ENCODE peak calls at places on chromosomes 2 and 18, in four cellular contexts. One of them, this sample, is unnamed.

GRCh38 chr2:67790622-67791021 is 272.2 kb downstream of the C1D start:
- DNase-seq in IMR-90: peak
- DNase-seq in mesendoderm: no peak
- DNase-seq in H9: no peak
- DNase-seq in this sample: no peak

GRCh38 chr2:535222-535621 is 142.0 kb downstream of the TMEM18 start:
- DNase-seq in IMR-90: no peak
- DNase-seq in mesendoderm: peak
- DNase-seq in H9: no peak
- DNase-seq in this sample: no peak

GRCh38 chr2:64952896-64953482 is 36.2 kb upstream of the SLC1A4 start:
- DNase-seq in IMR-90: peak
- DNase-seq in mesendoderm: no peak
- DNase-seq in H9: no peak
- DNase-seq in this sample: no peak

GRCh38 chr2:168049609-168050008 is 197.8 kb downstream of the STK39 start:
- DNase-seq in IMR-90: no peak
- DNase-seq in mesendoderm: no peak
- DNase-seq in H9: no peak
- DNase-seq in this sample: no peak

GRCh38 chr2:107078584-107078983 is 192.6 kb upstream of the ST6GAL2 start:
- DNase-seq in IMR-90: no peak
- DNase-seq in mesendoderm: peak
- DNase-seq in H9: no peak
- DNase-seq in this sample: no peak

GRCh38 chr2:200810967-200811335 is 759 bp upstream of the BZW1 start:
- DNase-seq in IMR-90: peak
- DNase-seq in mesendoderm: no peak
- DNase-seq in H9: no peak
- DNase-seq in this sample: no peak

GRCh38 chr18:31325051-31325450 is 7.1 kb downstream of the DSG1 start:
- DNase-seq in IMR-90: peak
- DNase-seq in mesendoderm: no peak
- DNase-seq in H9: no peak
- DNase-seq in this sample: no peak

GRCh38 chr18:5895886-5896740 is 791 bp upstream of the TMEM200C start:
- DNase-seq in IMR-90: peak
- DNase-seq in mesendoderm: peak
- DNase-seq in H9: peak
- DNase-seq in this sample: peak

GRCh38 chr2:190527214-190527613 is 7.3 kb downstream of the NEMP2 start:
- DNase-seq in IMR-90: no peak
- DNase-seq in mesendoderm: no peak
- DNase-seq in H9: no peak
- DNase-seq in this sample: no peak

GRCh38 chr18:73724908-73725307 is 422.7 kb downstream of the FBXO15 start:
- DNase-seq in IMR-90: peak
- DNase-seq in mesendoderm: no peak
- DNase-seq in H9: no peak
- DNase-seq in this sample: no peak

GRCh38 chr2:120622886-120623753 is 112.5 kb upstream of the GLI2 start:
- DNase-seq in IMR-90: no peak
- DNase-seq in mesendoderm: peak
- DNase-seq in H9: no peak
- DNase-seq in this sample: no peak

GRCh38 chr2:230358305-230358704 is 31.3 kb downstream of the SP140L start:
- DNase-seq in IMR-90: peak
- DNase-seq in mesendoderm: no peak
- DNase-seq in H9: no peak
- DNase-seq in this sample: no peak

GRCh38 chr2:57882895-57883515 is 163.6 kb upstream of the VRK2 start:
- DNase-seq in IMR-90: no peak
- DNase-seq in mesendoderm: no peak
- DNase-seq in H9: no peak
- DNase-seq in this sample: no peak

GRCh38 chr2:3479430-3480320 is 39.7 kb downstream of the ADI1 start:
- DNase-seq in IMR-90: no peak
- DNase-seq in mesendoderm: no peak
- DNase-seq in H9: no peak
- DNase-seq in this sample: no peak

GRCh38 chr2:181073896-181074295 is 93.5 kb downstream of the UBE2E3 start:
- DNase-seq in IMR-90: peak
- DNase-seq in mesendoderm: no peak
- DNase-seq in H9: no peak
- DNase-seq in this sample: no peak

GRCh38 chr2:54897420-54898310 is 152.6 kb downstream of the RTN4 start:
- DNase-seq in IMR-90: no peak
- DNase-seq in mesendoderm: no peak
- DNase-seq in H9: no peak
- DNase-seq in this sample: no peak

GRCh38 chr2:30627162-30627561 is 180.1 kb downstream of the CAPN13 start:
- DNase-seq in IMR-90: no peak
- DNase-seq in mesendoderm: no peak
- DNase-seq in H9: no peak
- DNase-seq in this sample: no peak

GRCh38 chr2:36789181-36789804 is 92.8 kb downstream of the VIT start:
- DNase-seq in IMR-90: no peak
- DNase-seq in mesendoderm: no peak
- DNase-seq in H9: no peak
- DNase-seq in this sample: no peak

GRCh38 chr2:125456851-125457250 is 1199.1 kb upstream of the GYPC start:
- DNase-seq in IMR-90: no peak
- DNase-seq in mesendoderm: no peak
- DNase-seq in H9: no peak
- DNase-seq in this sample: no peak

GRCh38 chr2:16257725-16258028 is 317.3 kb downstream of the MYCN start:
- DNase-seq in IMR-90: no peak
- DNase-seq in mesendoderm: no peak
- DNase-seq in H9: no peak
- DNase-seq in this sample: no peak

GRCh38 chr2:964567-964966 is 13.9 kb downstream of the SNTG2 start:
- DNase-seq in IMR-90: no peak
- DNase-seq in mesendoderm: no peak
- DNase-seq in H9: no peak
- DNase-seq in this sample: no peak

GRCh38 chr2:8643996-8644356 is 37.9 kb upstream of the ID2 start:
- DNase-seq in IMR-90: no peak
- DNase-seq in mesendoderm: no peak
- DNase-seq in H9: no peak
- DNase-seq in this sample: no peak

GRCh38 chr18:58213445-58213844 is 169.4 kb downstream of the NEDD4L start:
- DNase-seq in IMR-90: peak
- DNase-seq in mesendoderm: no peak
- DNase-seq in H9: no peak
- DNase-seq in this sample: no peak

GRCh38 chr2:230908094-230908594 is 16.9 kb downstream of the GPR55 start:
- DNase-seq in IMR-90: peak
- DNase-seq in mesendoderm: no peak
- DNase-seq in H9: peak
- DNase-seq in this sample: no peak

GRCh38 chr2:55196526-55196925 is 35.6 kb downstream of the CLHC1 start:
- DNase-seq in IMR-90: no peak
- DNase-seq in mesendoderm: no peak
- DNase-seq in H9: no peak
- DNase-seq in this sample: no peak

GRCh38 chr2:127134833-127135830 is 28.2 kb upstream of the BIN1 start:
- DNase-seq in IMR-90: no peak
- DNase-seq in mesendoderm: no peak
- DNase-seq in H9: no peak
- DNase-seq in this sample: no peak

GRCh38 chr2:148742373-148742772 is 97.8 kb downstream of the EPC2 start:
- DNase-seq in IMR-90: no peak
- DNase-seq in mesendoderm: no peak
- DNase-seq in H9: no peak
- DNase-seq in this sample: no peak

GRCh38 chr2:96534701-96535181 is 1.8 kb upstream of the ARID5A start:
- DNase-seq in IMR-90: no peak
- DNase-seq in mesendoderm: no peak
- DNase-seq in H9: no peak
- DNase-seq in this sample: no peak

GRCh38 chr2:55009277-55010055 is 40.8 kb downstream of the RTN4 start:
- DNase-seq in IMR-90: no peak
- DNase-seq in mesendoderm: no peak
- DNase-seq in H9: no peak
- DNase-seq in this sample: no peak

GRCh38 chr2:108534577-108535379 is 508 bp downstream of the LIMS1 start:
- DNase-seq in IMR-90: no peak
- DNase-seq in mesendoderm: peak
- DNase-seq in H9: peak
- DNase-seq in this sample: peak

GRCh38 chr2:66443977-66444855 is 9.3 kb downstream of the MEIS1 start:
- DNase-seq in IMR-90: peak
- DNase-seq in mesendoderm: peak
- DNase-seq in H9: no peak
- DNase-seq in this sample: no peak

GRCh38 chr2:88831792-88832248 is 140.3 kb downstream of the RPIA start:
- DNase-seq in IMR-90: peak
- DNase-seq in mesendoderm: peak
- DNase-seq in H9: no peak
- DNase-seq in this sample: peak

GRCh38 chr2:15927546-15928218 is 12.7 kb upstream of the MYCN start:
- DNase-seq in IMR-90: no peak
- DNase-seq in mesendoderm: peak
- DNase-seq in H9: no peak
- DNase-seq in this sample: no peak

GRCh38 chr2:201432551-201433388 is 18.5 kb downstream of the TRAK2 start:
- DNase-seq in IMR-90: peak
- DNase-seq in mesendoderm: peak
- DNase-seq in H9: no peak
- DNase-seq in this sample: no peak

GRCh38 chr2:111617299-111617803 is 266.6 kb downstream of the ANAPC1 start:
- DNase-seq in IMR-90: peak
- DNase-seq in mesendoderm: peak
- DNase-seq in H9: no peak
- DNase-seq in this sample: no peak

GRCh38 chr2:105796131-105796638 is 51.5 kb downstream of the NCK2 start:
- DNase-seq in IMR-90: no peak
- DNase-seq in mesendoderm: no peak
- DNase-seq in H9: no peak
- DNase-seq in this sample: no peak

GRCh38 chr18:457120-457519 is 43.4 kb downstream of the COLEC12 start:
- DNase-seq in IMR-90: peak
- DNase-seq in mesendoderm: peak
- DNase-seq in H9: no peak
- DNase-seq in this sample: no peak

GRCh38 chr2:194380011-194380410 is 1277.0 kb upstream of the SLC39A10 start:
- DNase-seq in IMR-90: no peak
- DNase-seq in mesendoderm: no peak
- DNase-seq in H9: no peak
- DNase-seq in this sample: no peak

GRCh38 chr2:39898934-39899333 is 119.9 kb upstream of the THUMPD2 start:
- DNase-seq in IMR-90: no peak
- DNase-seq in mesendoderm: no peak
- DNase-seq in H9: no peak
- DNase-seq in this sample: no peak

GRCh38 chr2:39897273-39897672 is 118.2 kb upstream of the THUMPD2 start:
- DNase-seq in IMR-90: no peak
- DNase-seq in mesendoderm: no peak
- DNase-seq in H9: no peak
- DNase-seq in this sample: no peak

DNA sequence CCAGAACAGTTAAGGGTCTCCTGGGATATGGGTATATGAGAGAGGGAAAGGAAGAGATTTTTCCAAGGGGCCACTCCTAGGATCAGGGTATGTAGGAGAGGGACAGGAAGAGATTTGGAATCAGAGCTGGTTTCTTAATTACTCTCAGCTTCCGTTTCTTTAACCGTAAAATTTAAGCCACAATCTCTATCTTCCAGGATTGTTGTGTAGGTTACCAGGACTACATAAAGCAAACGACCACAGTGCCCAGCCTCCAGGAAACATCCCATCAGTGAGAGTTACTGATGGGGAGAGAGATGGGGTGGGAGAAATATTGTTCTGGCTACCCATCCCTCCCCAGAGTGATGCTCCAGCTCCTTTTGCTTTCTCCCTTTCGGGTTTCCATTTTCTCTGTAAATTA is 114.6 kb upstream of the THUMPD2 start:
- DNase-seq in IMR-90: no peak
- DNase-seq in mesendoderm: no peak
- DNase-seq in H9: no peak
- DNase-seq in this sample: no peak
- H3K4ac ChIP-seq in IMR-90: no peak
- H3K4ac ChIP-seq in mesendoderm: no peak
- H3K4ac ChIP-seq in H9: no peak
- H3K4ac ChIP-seq in this sample: no peak

GRCh38 chr18:68428026-68428425 is 286.9 kb downstream of the TMX3 start:
- DNase-seq in IMR-90: peak
- DNase-seq in mesendoderm: peak
- DNase-seq in H9: no peak
- DNase-seq in this sample: no peak
- H2BK15ac ChIP-seq in IMR-90: no peak
- H2BK15ac ChIP-seq in mesendoderm: no peak
- H2BK15ac ChIP-seq in H9: no peak
- H2BK15ac ChIP-seq in this sample: no peak

DNA sequence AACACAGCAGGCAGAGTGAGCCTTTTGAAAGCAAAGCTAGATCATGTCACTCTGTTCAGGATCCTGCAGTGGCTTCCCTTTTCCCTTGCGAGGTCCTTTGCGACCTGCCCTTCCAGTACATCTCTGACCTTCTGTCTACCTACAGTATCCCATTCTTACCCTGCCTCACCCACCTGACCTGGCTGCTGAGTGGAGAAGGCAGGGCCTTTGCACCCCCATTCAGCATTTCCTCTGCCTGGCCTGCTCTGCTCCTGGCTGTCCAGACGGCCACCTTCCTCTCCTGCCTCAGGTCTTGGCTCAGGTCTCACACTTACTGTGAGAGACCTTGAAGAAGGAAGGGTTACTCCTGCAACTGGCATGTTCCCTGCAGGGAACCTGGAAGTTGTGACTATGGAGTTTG is 77.4 kb downstream of the MAPRE2 start:
- DNase-seq in IMR-90: no peak
- DNase-seq in mesendoderm: peak
- DNase-seq in H9: no peak
- DNase-seq in this sample: no peak
- H3K4ac ChIP-seq in IMR-90: peak
- H3K4ac ChIP-seq in mesendoderm: no peak
- H3K4ac ChIP-seq in H9: no peak
- H3K4ac ChIP-seq in this sample: no peak

DNA sequence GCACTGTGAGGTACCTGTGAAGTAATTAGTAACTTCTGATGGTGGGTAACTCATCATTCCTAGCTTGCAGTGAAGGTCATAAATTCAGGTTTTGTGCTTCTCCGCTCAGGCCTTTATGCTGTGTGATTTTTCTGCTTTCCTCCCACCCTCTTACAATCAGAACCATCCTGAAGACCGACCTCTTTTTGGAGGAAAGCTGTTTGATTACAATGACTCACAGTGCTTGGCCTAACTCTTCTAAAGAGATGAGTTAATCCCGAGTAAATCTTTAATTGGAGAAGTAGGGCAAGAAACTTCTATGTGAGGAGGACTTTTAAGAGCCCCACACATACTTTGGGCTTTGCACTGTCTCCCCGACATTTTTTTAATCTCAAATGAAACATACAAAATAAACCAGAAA is 53.1 kb downstream of the TTC27 start:
- DNase-seq in IMR-90: peak
- DNase-seq in mesendoderm: no peak
- DNase-seq in H9: no peak
- DNase-seq in this sample: no peak
- H2BK15ac ChIP-seq in IMR-90: no peak
- H2BK15ac ChIP-seq in mesendoderm: no peak
- H2BK15ac ChIP-seq in H9: no peak
- H2BK15ac ChIP-seq in this sample: no peak

This sample was measured in neuronal stem cell.